ENCODE peak calls at places on chromosome 9, in ten cellular contexts. D is mucosa of descending colon, F is hepatocyte, O is BE2C, G is uterus, T is A549, W is psoas muscle, A is foreskin keratinocyte, J is tibial nerve, B is esophagus squamous epithelium. C is an unnamed sample.

GRCh38 chr9:20623021-20623747 is 885 bp upstream of the MLLT3 start:
- DNase-seq in D (peak; percentile 70), F (peak; percentile 26), O (no peak), G (peak; percentile 28), T (peak; percentile 14), W (peak; percentile 55), A (peak; percentile 57), J (no peak), B (no peak), C (peak; percentile 65)

GRCh38 chr9:215631-216155 is 1.0 kb downstream of the DOCK8 start:
- DNase-seq in D (no peak), F (no peak), O (no peak), G (no peak), T (no peak), W (no peak), A (no peak), J (no peak), B (no peak), C (no peak)

GRCh38 chr9:135073741-135074305 is 13.6 kb upstream of the OLFM1 start:
- DNase-seq in D (no peak), F (no peak), O (no peak), G (no peak), T (no peak), W (no peak), A (no peak), J (no peak), B (no peak), C (peak; percentile 44)

GRCh38 chr9:110575952-110576351 is 3.6 kb downstream of the SVEP1 start:
- DNase-seq in D (no peak), F (no peak), O (no peak), G (no peak), T (no peak), W (no peak), A (peak; percentile 15), J (no peak), B (no peak), C (no peak)

GRCh38 chr9:90940280-90940679 is 138.7 kb downstream of the SYK start:
- DNase-seq in D (no peak), F (no peak), O (no peak), G (no peak), T (no peak), W (no peak), A (no peak), J (no peak), B (no peak), C (no peak)

GRCh38 chr9:96048116-96048953 is 172.8 kb downstream of the ERCC6L2 start:
- DNase-seq in D (no peak), F (peak; percentile 74), O (no peak), G (no peak), T (no peak), W (no peak), A (no peak), J (no peak), B (no peak), C (no peak)

GRCh38 chr9:99184073-99184426 is 37.7 kb downstream of the ALG2 start:
- DNase-seq in D (peak; percentile 27), F (no peak), O (peak; percentile 24), G (peak; percentile 27), T (no peak), W (peak; percentile 76), A (no peak), J (peak; percentile 24), B (no peak), C (no peak)

GRCh38 chr9:118957585-118957984 is 411.6 kb downstream of the BRINP1 start:
- DNase-seq in D (no peak), F (no peak), O (no peak), G (no peak), T (no peak), W (no peak), A (no peak), J (no peak), B (no peak), C (no peak)

DNA sequence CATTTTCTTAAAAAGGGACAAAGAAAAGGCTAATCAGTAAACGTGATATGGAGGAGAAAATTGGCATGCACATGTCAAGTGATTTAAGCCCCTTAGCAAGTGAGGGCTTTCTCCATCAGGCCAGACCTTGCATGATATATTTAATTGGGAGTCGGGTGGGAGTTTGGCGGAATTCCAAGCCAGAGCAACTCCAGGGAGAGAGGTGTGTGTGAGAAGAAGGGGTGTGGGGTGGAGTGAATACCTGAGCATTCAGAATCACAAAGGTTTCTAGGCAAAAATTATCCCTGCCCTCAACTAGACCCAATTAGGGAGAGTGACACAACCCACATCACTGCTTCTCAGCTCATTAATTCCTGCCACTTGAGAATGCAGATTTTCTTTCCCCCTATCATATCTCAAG is 279.7 kb upstream of the TUT7 start:
- DNase-seq in D (no peak), F (no peak), O (no peak), G (no peak), T (no peak), W (no peak), A (no peak), J (no peak), B (no peak), C (no peak)
- H3K4me1 ChIP-seq in D (no peaks in the 10 kb centered on the region), F (no peaks in the 10 kb centered on the region), O (no peaks in the 10 kb centered on the region), G (no peaks in the 10 kb centered on the region), T (no peaks in the 10 kb centered on the region), W (no peaks in the 10 kb centered on the region), A (no peaks in the 10 kb centered on the region), J (no peaks in the 10 kb centered on the region), B (no peaks in the 10 kb centered on the region), C (no peaks in the 10 kb centered on the region)

GRCh38 chr9:35756275-35756742 is 2.2 kb upstream of the MSMP start:
- DNase-seq in D (peak; percentile 86), F (peak; percentile 83), O (peak; percentile 75), G (no peak), T (no peak), W (peak; percentile 81), A (no peak), J (no peak), B (no peak), C (peak; percentile 88)

GRCh38 chr9:35756743-35757526 is 2.9 kb upstream of the MSMP start:
- DNase-seq in D (peak; percentile 87), F (peak; percentile 81), O (peak; percentile 76), G (peak; percentile 73), T (peak; percentile 64), W (peak; percentile 87), A (peak; percentile 44), J (no peak), B (no peak), C (peak; percentile 91)

GRCh38 chr9:35753466-35753865 is 610 bp downstream of the MSMP start:
- DNase-seq in D (no peak), F (no peak), O (no peak), G (no peak), T (no peak), W (no peak), A (no peak), J (no peak), B (no peak), C (no peak)

GRCh38 chr9:35755071-35755470 is 995 bp upstream of the MSMP start:
- DNase-seq in D (no peak), F (no peak), O (no peak), G (no peak), T (no peak), W (no peak), A (no peak), J (no peak), B (no peak), C (no peak)

DNA sequence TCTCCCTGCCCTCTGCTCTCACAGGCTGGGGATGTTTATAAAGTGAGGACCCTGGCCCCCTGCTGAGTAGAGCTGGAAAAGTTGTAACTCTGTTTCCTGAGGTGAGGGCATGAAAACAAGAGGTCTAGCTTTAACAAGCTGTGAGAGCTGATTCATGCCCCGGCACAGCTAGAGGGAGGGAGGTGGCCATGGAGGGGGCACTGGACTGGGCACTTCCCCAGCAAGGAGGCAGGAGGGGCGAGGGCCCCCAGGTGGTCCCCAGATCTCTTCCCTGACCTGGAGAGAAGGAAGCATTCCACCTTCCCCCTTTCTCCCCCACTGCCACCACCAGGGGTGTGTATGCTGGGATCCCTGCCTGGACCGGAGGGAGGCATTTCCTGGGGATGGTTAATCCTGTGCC is at the start of gene MSMP:
- DNase-seq in D (no peak), F (no peak), O (no peak), G (no peak), T (no peak), W (no peak), A (no peak), J (no peak), B (no peak), C (no peak)
- H3K4me1 ChIP-seq in D (peaks cover 32% of the 10 kb centered on the region), F (peaks cover 25% of the 10 kb centered on the region), O (no peaks in the 10 kb centered on the region), G (peaks cover 9% of the 10 kb centered on the region), T (peaks cover 19% of the 10 kb centered on the region), W (peaks cover 29% of the 10 kb centered on the region), A (no peaks in the 10 kb centered on the region), J (peaks cover 39% of the 10 kb centered on the region), B (peaks cover 17% of the 10 kb centered on the region), C (peaks cover 37% of the 10 kb centered on the region)

GRCh38 chr9:113911850-113912249 is 35.7 kb downstream of the ZNF618 start:
- DNase-seq in D (no peak), F (no peak), O (no peak), G (no peak), T (no peak), W (no peak), A (no peak), J (no peak), B (no peak), C (no peak)

GRCh38 chr9:113910036-113910639 is 34.0 kb downstream of the ZNF618 start:
- DNase-seq in D (no peak), F (peak; percentile 31), O (no peak), G (no peak), T (no peak), W (no peak), A (no peak), J (no peak), B (no peak), C (no peak)

GRCh38 chr9:113906411-113907110 is 30.5 kb downstream of the ZNF618 start:
- DNase-seq in D (no peak), F (no peak), O (no peak), G (no peak), T (no peak), W (no peak), A (peak; percentile 91), J (no peak), B (no peak), C (no peak)

GRCh38 chr9:113907282-113907681 is 31.2 kb downstream of the ZNF618 start:
- DNase-seq in D (no peak), F (no peak), O (no peak), G (no peak), T (no peak), W (no peak), A (no peak), J (no peak), B (no peak), C (no peak)

GRCh38 chr9:113909421-113909820 is 33.3 kb downstream of the ZNF618 start:
- DNase-seq in D (no peak), F (no peak), O (no peak), G (no peak), T (no peak), W (no peak), A (no peak), J (no peak), B (no peak), C (no peak)
- H3K4me1 ChIP-seq in D (no peaks in the 10 kb centered on the region), F (no peaks in the 10 kb centered on the region), O (peaks cover 11% of the 10 kb centered on the region), G (peaks cover 3% of the 10 kb centered on the region), T (no peaks in the 10 kb centered on the region), W (peaks cover 45% of the 10 kb centered on the region), A (peaks cover 17% of the 10 kb centered on the region), J (peaks cover 8% of the 10 kb centered on the region), B (peaks cover 14% of the 10 kb centered on the region), C (peaks cover 12% of the 10 kb centered on the region)

GRCh38 chr9:124781967-124782660 is 5.2 kb downstream of the OLFML2A start:
- DNase-seq in D (no peak), F (no peak), O (no peak), G (no peak), T (no peak), W (no peak), A (no peak), J (no peak), B (no peak), C (peak; percentile 33)

GRCh38 chr9:124778575-124779367 is 1.8 kb downstream of the OLFML2A start:
- DNase-seq in D (no peak), F (no peak), O (no peak), G (no peak), T (no peak), W (no peak), A (no peak), J (no peak), B (no peak), C (peak; percentile 31)

GRCh38 chr9:124779368-124780059 is 2.6 kb downstream of the OLFML2A start:
- DNase-seq in D (no peak), F (peak; percentile 64), O (no peak), G (peak; percentile 91), T (peak; percentile 89), W (peak; percentile 37), A (peak; percentile 91), J (no peak), B (no peak), C (peak; percentile 36)

GRCh38 chr9:124780757-124781151 is 3.8 kb downstream of the OLFML2A start:
- DNase-seq in D (no peak), F (no peak), O (no peak), G (no peak), T (no peak), W (no peak), A (no peak), J (no peak), B (no peak), C (peak; percentile 32)

GRCh38 chr9:124780060-124780756 is 3.3 kb downstream of the OLFML2A start:
- DNase-seq in D (no peak), F (no peak), O (no peak), G (no peak), T (no peak), W (peak; percentile 64), A (no peak), J (no peak), B (no peak), C (peak; percentile 49)
- H3K4me1 ChIP-seq in D (peaks cover 9% of the 10 kb centered on the region), F (peaks cover 15% of the 10 kb centered on the region), O (no peaks in the 10 kb centered on the region), G (peaks cover 15% of the 10 kb centered on the region), T (peaks cover 54% of the 10 kb centered on the region), W (peaks cover 14% of the 10 kb centered on the region), A (peaks cover 18% of the 10 kb centered on the region), J (peaks cover 37% of the 10 kb centered on the region), B (peaks cover 11% of the 10 kb centered on the region), C (peaks cover 21% of the 10 kb centered on the region)